ENCODE peak calls at places on chromosomes 3 and 15, in ten cellular contexts. P is ELR; W is T-cell; O is transverse colon; V is SIG-M5; N is CD8-positive, alpha-beta memory T cell; R is fibroblast of mammary gland; Q is psoas muscle; I is glutamatergic neuron; K is HFF-Myc. E is an unnamed sample.

GRCh38 chr3:98003306-98003969 is 31.2 kb upstream of the RIOX2 start:
- DNase-seq in O (no peak), W (no peak), P (no peak), Q (no peak), N (no peak), V (no peak), R (no peak), I (no peak), K (no peak), E (no peak)

GRCh38 chr3:112649478-112649735 is 8.5 kb upstream of the CCDC80 start:
- DNase-seq in I (no peak), W (no peak), Q (no peak), N (no peak), K (no peak), R (peak; percentile 57), O (no peak), V (no peak), P (no peak), E (no peak)

GRCh38 chr15:76252249-76252648 is 59.0 kb downstream of the ETFA start:
- DNase-seq in V (no peak), K (no peak), P (no peak), R (no peak), Q (no peak), O (no peak), N (no peak), W (no peak), I (no peak), E (no peak)

GRCh38 chr3:45860481-45860880 is 18.6 kb upstream of the LZTFL1 start:
- DNase-seq in Q (no peak), N (no peak), W (no peak), I (no peak), R (no peak), V (no peak), K (no peak), P (no peak), O (no peak), E (no peak)

GRCh38 chr3:24451461-24452099 is 43.1 kb downstream of the THRB start:
- DNase-seq in N (no peak), R (peak; percentile 16), K (no peak), W (no peak), V (no peak), P (peak; percentile 3), I (no peak), O (peak; percentile 60), Q (no peak), E (no peak)

GRCh38 chr3:126399348-126399730 is 4.6 kb downstream of the CFAP100 start:
- DNase-seq in O (no peak), V (peak; percentile 80), Q (no peak), I (no peak), R (no peak), N (no peak), P (no peak), W (no peak), K (no peak), E (no peak)

GRCh38 chr15:83830381-83830780 is 176.5 kb downstream of the ADAMTSL3 start:
- DNase-seq in R (no peak), N (no peak), I (no peak), W (no peak), V (no peak), P (no peak), Q (no peak), K (no peak), O (no peak), E (no peak)

GRCh38 chr3:48372862-48373435 is 930 bp downstream of the FBXW12 start:
- DNase-seq in W (no peak), P (no peak), R (no peak), V (no peak), I (no peak), N (no peak), K (no peak), O (no peak), Q (no peak), E (no peak)

GRCh38 chr3:100425321-100425720 is 24.0 kb downstream of the LNP1 start:
- DNase-seq in O (no peak), Q (no peak), N (no peak), P (peak; percentile 19), W (no peak), I (no peak), V (no peak), R (no peak), K (no peak), E (no peak)

GRCh38 chr3:102574355-102574754 is 139.5 kb downstream of the ZPLD1 start:
- DNase-seq in P (no peak), R (no peak), N (no peak), V (no peak), I (no peak), K (no peak), Q (no peak), W (no peak), O (no peak), E (no peak)

GRCh38 chr3:46947981-46948791 is 28.4 kb downstream of the CCDC12 start:
- DNase-seq in N (peak; percentile 82), Q (peak; percentile 82), W (peak; percentile 71), P (peak; percentile 44), K (no peak), I (no peak), V (no peak), O (peak; percentile 86), R (peak; percentile 36), E (peak; percentile 63)

GRCh38 chr15:67225336-67225735 is 29.1 kb downstream of the AAGAB start:
- DNase-seq in K (no peak), Q (no peak), V (no peak), W (no peak), N (no peak), R (peak; percentile 76), P (peak; percentile 65), O (no peak), I (no peak), E (no peak)

GRCh38 chr15:87207945-87208580 is 1048.5 kb downstream of the NTRK3 start:
- DNase-seq in R (peak; percentile 3), W (no peak), O (no peak), Q (no peak), I (no peak), P (peak; percentile 92), N (no peak), K (peak; percentile 27), V (no peak), E (no peak)

GRCh38 chr3:141103503-141103902 is 52.4 kb downstream of the SPSB4 start:
- DNase-seq in O (no peak), R (no peak), I (no peak), Q (no peak), V (no peak), K (no peak), N (no peak), W (no peak), P (no peak), E (no peak)

GRCh38 chr3:46114324-46114988 is 87.2 kb upstream of the XCR1 start:
- DNase-seq in Q (no peak), K (peak; percentile 35), I (no peak), N (no peak), R (peak; percentile 87), P (peak; percentile 95), W (no peak), O (no peak), V (no peak), E (no peak)

GRCh38 chr3:97793415-97794019 is 28.3 kb upstream of the CRYBG3 start:
- DNase-seq in V (no peak), P (peak; percentile 61), O (no peak), R (peak; percentile 72), K (peak; percentile 17), W (no peak), Q (no peak), I (no peak), N (peak; percentile 46), E (no peak)

GRCh38 chr3:119018690-119019463 is 15.8 kb downstream of the IGSF11 start:
- DNase-seq in O (no peak), P (no peak), K (no peak), W (no peak), V (no peak), I (no peak), R (no peak), Q (peak; percentile 64), N (no peak), E (peak; percentile 58)

GRCh38 chr15:56996746-56997470 is 78.5 kb downstream of the TCF12 start:
- DNase-seq in R (no peak), N (no peak), K (no peak), Q (no peak), V (no peak), W (no peak), P (peak; percentile 30), I (no peak), O (no peak), E (no peak)

GRCh38 chr3:134079761-134080160 is 50.0 kb upstream of the SLCO2A1 start:
- DNase-seq in O (no peak), R (no peak), K (no peak), I (no peak), P (no peak), V (no peak), Q (no peak), N (no peak), W (no peak), E (no peak)

GRCh38 chr15:60949034-60949977 is 279.8 kb downstream of the RORA start:
- DNase-seq in V (no peak), W (no peak), I (no peak), Q (no peak), P (no peak), O (no peak), N (no peak), K (no peak), R (no peak), E (no peak)

GRCh38 chr3:21654662-21655061 is 96.3 kb downstream of the ZNF385D start:
- DNase-seq in V (no peak), W (no peak), N (no peak), O (no peak), P (no peak), K (no peak), Q (no peak), R (peak; percentile 85), I (no peak), E (no peak)

GRCh38 chr3:89227218-89227617 is 119.8 kb downstream of the EPHA3 start:
- DNase-seq in Q (no peak), W (no peak), O (no peak), R (peak; percentile 32), N (no peak), P (peak; percentile 1), I (no peak), K (no peak), V (no peak), E (no peak)

GRCh38 chr15:33083232-33084006 is 111.1 kb downstream of the FMN1 start:
- DNase-seq in N (no peak), P (peak; percentile 69), O (no peak), W (no peak), R (no peak), Q (no peak), I (no peak), V (no peak), K (no peak), E (no peak)

GRCh38 chr15:70323111-70323851 is 225.6 kb upstream of the TLE3 start:
- DNase-seq in P (no peak), Q (peak; percentile 82), N (no peak), O (peak; percentile 51), I (no peak), V (no peak), K (no peak), W (no peak), R (peak; percentile 70), E (peak; percentile 51)

GRCh38 chr3:196207159-196207832 is 3.9 kb downstream of the ZDHHC19 start:
- DNase-seq in Q (peak; percentile 66), V (no peak), K (no peak), N (no peak), P (no peak), I (peak; percentile 42), W (peak; percentile 12), O (no peak), R (no peak), E (no peak)

GRCh38 chr3:65479967-65480366 is 558.8 kb downstream of the MAGI1 start:
- DNase-seq in V (no peak), O (no peak), W (no peak), I (no peak), R (peak; percentile 13), N (no peak), K (no peak), Q (no peak), P (no peak), E (no peak)

GRCh38 chr3:45730409-45731154 is 41.4 kb downstream of the SACM1L start:
- DNase-seq in V (no peak), W (no peak), Q (no peak), P (no peak), N (no peak), K (no peak), R (no peak), I (no peak), O (no peak), E (no peak)

GRCh38 chr15:40543631-40544294 is 21.1 kb downstream of the CCDC32 start:
- DNase-seq in W (no peak), R (no peak), O (no peak), I (no peak), K (no peak), Q (no peak), P (no peak), N (no peak), V (peak; percentile 17), E (no peak)

E was measured in heart left ventricle.